ENCODE peak calls at places on chromosomes 5 and 9, in seven cellular contexts. Q, E, L, O, C, D and V are unnamed samples. For H3K4me1, the result is how much of the 10 kb centered on the place peaks cover.

GRCh38 chr9:94905606-94906005 is 179.1 kb downstream of the AOPEP start:
- DNase-seq in Q (no peak), E (no peak), L (no peak), O (no peak), C (no peak), D (no peak), V (no peak)

GRCh38 chr5:74626386-74627222 is 13.9 kb downstream of the ENC1 start:
- DNase-seq in Q (no peak), E (no peak), L (no peak), O (no peak), C (no peak), D (no peak), V (no peak)

GRCh38 chr9:86119457-86119856 is 20.1 kb upstream of the GOLM1 start:
- DNase-seq in Q (no peak), E (no peak), L (no peak), O (no peak), C (no peak), D (no peak), V (no peak)

GRCh38 chr5:116655431-116655830 is 80.8 kb upstream of the SEMA6A start:
- DNase-seq in Q (no peak), E (no peak), L (no peak), O (no peak), C (no peak), D (no peak), V (no peak)

GRCh38 chr5:25963251-25964008 is 1075.0 kb downstream of the CDH9 start:
- DNase-seq in Q (peak), E (peak), L (no peak), O (no peak), C (no peak), D (no peak), V (no peak)

GRCh38 chr9:11275158-11275695 is 662.4 kb upstream of the PTPRD start:
- DNase-seq in Q (no peak), E (no peak), L (no peak), O (no peak), C (no peak), D (no peak), V (no peak)

GRCh38 chr9:118882674-118883073 is 486.6 kb downstream of the BRINP1 start:
- DNase-seq in Q (no peak), E (no peak), L (no peak), O (no peak), C (no peak), D (no peak), V (no peak)

GRCh38 chr5:170546257-170546656 is 42.4 kb downstream of the KCNIP1 start:
- DNase-seq in Q (peak), E (no peak), L (no peak), O (no peak), C (no peak), D (no peak), V (no peak)

GRCh38 chr5:36068751-36069281 is 2.1 kb upstream of the UGT3A2 start:
- DNase-seq in Q (no peak), E (no peak), L (no peak), O (no peak), C (no peak), D (no peak), V (no peak)

GRCh38 chr5:176619203-176619568 is 9.2 kb upstream of the GPRIN1 start:
- DNase-seq in Q (peak), E (peak), L (no peak), O (peak), C (peak), D (peak), V (peak)

GRCh38 chr9:135968601-135969000 is 7.4 kb upstream of the UBAC1 start:
- DNase-seq in Q (no peak), E (no peak), L (no peak), O (no peak), C (no peak), D (peak), V (no peak)

GRCh38 chr9:75914002-75914401 is 23.5 kb downstream of the PCSK5 start:
- DNase-seq in Q (no peak), E (no peak), L (no peak), O (no peak), C (no peak), D (no peak), V (no peak)

GRCh38 chr5:58751222-58751621 is 168.3 kb downstream of the RAB3C start:
- DNase-seq in Q (no peak), E (no peak), L (no peak), O (no peak), C (no peak), D (peak), V (no peak)

GRCh38 chr9:83355024-83355444 is 183.2 kb downstream of the FRMD3 start:
- DNase-seq in Q (no peak), E (peak), L (no peak), O (no peak), C (no peak), D (peak), V (no peak)

GRCh38 chr9:86907346-86907745 is 40.0 kb downstream of the GAS1 start:
- DNase-seq in Q (no peak), E (no peak), L (no peak), O (no peak), C (no peak), D (no peak), V (no peak)

GRCh38 chr9:96620832-96621269 is 1.2 kb upstream of the CDC14B start:
- DNase-seq in Q (no peak), E (no peak), L (no peak), O (no peak), C (no peak), D (no peak), V (no peak)

GRCh38 chr5:140823475-140823874 is 2.1 kb downstream of the PCDHA5 start:
- DNase-seq in Q (no peak), E (no peak), L (peak), O (no peak), C (no peak), D (no peak), V (no peak)

GRCh38 chr9:111542497-111543254 is 17.7 kb downstream of the ZNF483 start:
- DNase-seq in Q (no peak), E (no peak), L (no peak), O (no peak), C (no peak), D (no peak), V (no peak)

GRCh38 chr5:181223041-181223728 is at the start of gene TRIM41:
- DNase-seq in Q (peak), E (peak), L (peak), O (peak), C (peak), D (peak), V (peak)

GRCh38 chr5:65480306-65480865 is 1.3 kb downstream of the ADAMTS6 start:
- DNase-seq in Q (peak), E (peak), L (peak), O (peak), C (no peak), D (peak), V (peak)

GRCh38 chr9:124835026-124835501 is 18.2 kb upstream of the WDR38 start:
- DNase-seq in Q (peak), E (peak), L (peak), O (no peak), C (no peak), D (peak), V (no peak)

GRCh38 chr9:95852059-95853032 is 23.1 kb upstream of the ERCC6L2 start:
- DNase-seq in Q (no peak), E (no peak), L (no peak), O (no peak), C (no peak), D (no peak), V (no peak)

GRCh38 chr5:142846402-142846801 is 76.2 kb downstream of the ARHGAP26 start:
- DNase-seq in Q (no peak), E (no peak), L (no peak), O (no peak), C (no peak), D (no peak), V (no peak)

GRCh38 chr5:61734001-61734400 is 401.9 kb downstream of the ZSWIM6 start:
- DNase-seq in Q (no peak), E (no peak), L (no peak), O (no peak), C (no peak), D (no peak), V (no peak)

GRCh38 chr5:5271606-5272321 is 131.6 kb downstream of the ADAMTS16 start:
- DNase-seq in Q (no peak), E (no peak), L (no peak), O (no peak), C (peak), D (peak), V (no peak)

GRCh38 chr9:96651626-96652025 is 3.5 kb downstream of the PRXL2C start:
- DNase-seq in Q (no peak), E (no peak), L (no peak), O (no peak), C (no peak), D (peak), V (no peak)

GRCh38 chr5:111942661-111943401 is 185.8 kb upstream of the NREP start:
- DNase-seq in Q (no peak), E (no peak), L (no peak), O (no peak), C (no peak), D (no peak), V (no peak)

GRCh38 chr5:68465133-68465532 is 249.6 kb downstream of the PIK3R1 start:
- DNase-seq in Q (no peak), E (no peak), L (no peak), O (no peak), C (no peak), D (no peak), V (no peak)

GRCh38 chr5:95960802-95961616 is 642 bp downstream of the ELL2 start:
- DNase-seq in Q (peak), E (peak), L (peak), O (peak), C (peak), D (peak), V (peak)
- H3K27ac ChIP-seq in Q (peak), E (peak), L (peak), O (peak), C (peak), D (peak), V (peak)

GRCh38 chr5:132488590-132488989 is 2.0 kb downstream of the IRF1 start:
- DNase-seq in Q (no peak), E (no peak), L (no peak), O (peak), C (no peak), D (no peak), V (no peak)

GRCh38 chr5:132490484-132491367 is at the start of gene IRF1:
- DNase-seq in Q (peak), E (peak), L (peak), O (peak), C (peak), D (peak), V (peak)

GRCh38 chr5:132487841-132488555 is 2.6 kb downstream of the IRF1 start:
- DNase-seq in Q (no peak), E (no peak), L (no peak), O (peak), C (no peak), D (no peak), V (peak)

GRCh38 chr5:132489871-132490483 is 596 bp downstream of the IRF1 start:
- DNase-seq in Q (peak), E (peak), L (peak), O (no peak), C (no peak), D (peak), V (no peak)

DNA sequence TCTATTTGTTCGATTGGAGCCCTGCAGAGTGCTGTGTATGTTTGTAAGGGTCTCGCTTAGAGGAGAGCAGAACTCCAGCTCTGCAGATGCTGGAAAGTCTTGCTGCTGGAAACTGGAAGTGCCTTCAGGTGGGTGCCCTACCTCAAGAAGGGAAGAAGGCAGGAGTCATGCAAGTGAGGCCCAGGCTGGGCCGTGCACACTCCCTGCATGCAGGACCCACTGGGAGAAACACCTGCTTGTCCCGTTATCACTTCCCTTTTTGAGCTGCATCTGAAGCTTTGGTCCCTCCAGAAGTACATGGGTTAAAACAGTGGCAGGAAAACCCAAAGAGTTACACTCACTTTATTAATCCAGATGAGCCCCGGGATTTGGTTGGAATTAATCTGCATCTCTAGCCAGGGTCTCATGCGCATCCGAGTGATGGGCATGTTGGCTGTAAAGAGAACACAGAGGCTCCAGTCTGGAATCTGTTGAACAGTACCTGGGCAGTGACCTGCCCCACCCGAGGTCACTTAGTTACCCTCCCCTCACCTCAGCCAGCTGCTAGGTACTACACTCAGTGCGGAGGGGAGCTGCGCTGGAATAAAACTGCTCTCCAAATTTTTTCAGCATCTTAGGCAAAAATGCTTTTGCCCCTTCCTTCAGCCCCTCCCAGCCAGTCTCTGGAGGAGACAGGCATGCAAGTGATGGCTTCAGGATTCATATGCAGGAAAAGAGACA is 1.4 kb downstream of the IRF1 start:
- DNase-seq in Q (no peak), E (no peak), L (no peak), O (peak), C (no peak), D (no peak), V (no peak)
- H3K4me1 ChIP-seq in Q (half or more), E (under half), L (under half), O (half or more), C (under half), D (under half), V (half or more)

DNA sequence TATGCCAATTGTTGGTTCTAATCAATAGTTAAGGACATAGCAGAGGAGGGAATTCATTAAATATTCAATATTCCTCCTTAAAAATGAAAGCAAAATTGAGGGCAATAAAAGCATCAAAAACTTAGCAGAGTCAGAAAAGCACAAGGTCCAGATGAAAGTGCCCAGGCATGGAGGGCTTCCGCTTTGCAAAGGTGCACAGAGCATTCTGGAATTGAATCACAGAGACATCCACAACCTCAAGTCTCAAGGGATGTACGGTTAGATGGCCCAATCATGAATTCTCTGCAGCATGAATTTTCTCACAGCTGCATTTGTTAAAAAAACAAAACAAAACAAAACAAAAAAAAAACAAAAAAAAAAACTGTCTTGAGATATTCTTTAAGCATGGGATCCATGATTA is 253.7 kb downstream of the SPOCK1 start:
- DNase-seq in Q (no peak), E (no peak), L (no peak), O (no peak), C (no peak), D (no peak), V (no peak)
- H3K27ac ChIP-seq in Q (no peak), E (no peak), L (no peak), O (no peak), C (no peak), D (no peak), V (no peak)

DNA sequence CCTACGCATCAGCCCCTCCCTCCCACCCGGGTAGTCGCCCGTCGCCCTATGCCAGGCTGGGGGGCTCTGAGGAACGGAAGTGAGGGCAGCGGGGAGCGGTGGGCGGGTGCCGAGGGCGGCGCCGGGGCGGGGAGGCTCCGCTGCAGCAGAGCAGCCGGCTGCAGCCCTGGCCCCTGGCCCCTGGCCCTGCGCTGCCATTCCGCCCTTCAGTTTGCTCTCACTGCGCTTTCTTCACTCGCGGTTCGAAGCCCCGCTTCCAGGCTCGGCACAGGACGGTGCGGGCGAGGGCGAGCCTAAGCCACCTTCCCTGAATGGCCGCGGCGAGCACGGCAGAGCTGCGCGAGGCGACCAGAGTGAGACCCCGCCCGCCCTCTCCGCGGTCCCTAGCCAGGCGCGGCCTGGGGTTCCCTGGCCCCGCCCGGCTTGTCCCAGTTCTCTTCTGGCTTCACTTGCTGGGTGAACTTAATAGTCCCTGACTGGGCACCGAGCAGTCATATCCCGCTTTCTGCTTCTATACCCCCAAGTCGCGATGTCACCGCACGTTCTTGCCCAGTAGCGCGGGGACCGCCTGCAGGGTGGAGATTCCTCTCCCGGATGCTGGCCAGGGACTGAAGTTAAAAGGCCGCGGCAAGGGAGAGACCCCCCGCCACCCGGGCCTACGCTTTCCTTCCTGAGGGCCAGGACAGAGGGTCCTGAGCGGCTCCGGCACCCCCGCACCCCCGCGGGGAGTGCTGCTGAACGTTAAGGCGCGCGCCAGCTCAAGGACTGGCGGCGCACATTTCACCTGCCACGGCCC is 618 bp upstream of the TRIM36 start:
- DNase-seq in Q (no peak), E (no peak), L (peak), O (no peak), C (no peak), D (no peak), V (no peak)
- H3K4me1 ChIP-seq in Q (under half), E (under half), L (under half), O (under half), C (under half), D (under half), V (under half)